ENCODE peak calls at places on chromosome 5, in five cellular contexts. R, T, E, X and K are unnamed samples.

GRCh38 chr5:1152156-1152555 is 40.3 kb upstream of the SLC12A7 start:
- DNase-seq in X (no peak), R (no peak), T (no peak), E (no peak), K (no peak)

GRCh38 chr5:135027318-135027698 is 6.7 kb downstream of the PITX1 start:
- DNase-seq in X (no peak), T (no peak), R (no peak), E (no peak), K (peak)

GRCh38 chr5:2486373-2486772 is 265.1 kb downstream of the IRX2 start:
- DNase-seq in X (no peak), R (no peak), E (no peak), T (no peak), K (no peak)

GRCh38 chr5:393846-394275 is 49.1 kb upstream of the EXOC3 start:
- DNase-seq in E (peak), X (no peak), T (peak), R (peak), K (no peak)

GRCh38 chr5:34500236-34500836 is 155.8 kb upstream of the RAI14 start:
- DNase-seq in X (no peak), T (no peak), E (no peak), R (no peak), K (no peak)

GRCh38 chr5:173310861-173311515 is 17.2 kb downstream of the STC2 start:
- DNase-seq in R (no peak), E (no peak), X (no peak), T (no peak), K (no peak)

GRCh38 chr5:3595102-3595961 is at the start of gene IRX1:
- DNase-seq in R (peak), E (no peak), T (peak), X (no peak), K (peak)

GRCh38 chr5:44845777-44846176 is 37.0 kb downstream of the MRPS30 start:
- DNase-seq in R (no peak), E (no peak), X (no peak), T (no peak), K (no peak)

GRCh38 chr5:168390491-168390890 is 95.8 kb upstream of the RARS1 start:
- DNase-seq in R (no peak), X (no peak), T (no peak), E (no peak), K (no peak)

GRCh38 chr5:1036504-1037122 is 28.0 kb downstream of the NKD2 start:
- DNase-seq in X (no peak), E (no peak), T (no peak), R (no peak), K (no peak)

GRCh38 chr5:98510111-98510510 is 263.4 kb upstream of the RGMB start:
- DNase-seq in T (peak), R (no peak), E (peak), X (no peak), K (peak)

GRCh38 chr5:78509145-78509865 is 139.3 kb downstream of the LHFPL2 start:
- DNase-seq in R (no peak), T (no peak), X (no peak), E (no peak), K (no peak)

GRCh38 chr5:32274548-32275420 is 38.0 kb downstream of the MTMR12 start:
- DNase-seq in R (no peak), T (no peak), X (no peak), E (peak), K (no peak)

GRCh38 chr5:9059920-9060691 is 485.8 kb downstream of the SEMA5A start:
- DNase-seq in R (no peak), T (peak), E (peak), X (no peak), K (no peak)

GRCh38 chr5:16557477-16557876 is 59.3 kb downstream of the RETREG1 start:
- DNase-seq in R (no peak), T (no peak), E (no peak), X (no peak), K (no peak)

GRCh38 chr5:73176250-73176649 is 3.3 kb downstream of the TMEM174 start:
- DNase-seq in E (no peak), T (no peak), X (no peak), R (no peak), K (no peak)

GRCh38 chr5:10538103-10538788 is 25.6 kb upstream of the ANKRD33B start:
- DNase-seq in X (no peak), T (no peak), R (peak), E (no peak), K (no peak)

GRCh38 chr5:149129181-149129580 is 12.1 kb upstream of the ABLIM3 start:
- DNase-seq in E (peak), R (no peak), X (no peak), T (no peak), K (no peak)

DNA sequence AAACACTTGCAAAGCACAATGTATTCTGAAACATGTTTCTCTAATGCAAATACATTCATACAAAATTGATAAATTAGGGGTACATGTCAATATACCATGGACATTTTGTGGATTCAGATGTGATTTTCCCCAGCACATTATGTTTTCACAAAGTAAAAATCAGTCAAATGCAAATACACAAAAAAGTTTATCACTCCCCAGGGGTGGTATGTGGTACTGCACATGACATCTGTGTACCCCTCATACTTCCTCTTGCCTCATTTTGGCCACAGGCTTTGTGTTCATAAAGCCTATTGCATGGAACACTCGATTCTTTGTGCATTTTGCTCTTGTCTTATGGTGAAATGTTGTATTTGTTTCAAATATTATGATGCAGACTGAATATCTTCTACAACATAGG is 116.8 kb upstream of the PDE4D start:
- DNase-seq in R (no peak), T (no peak), E (no peak), X (no peak), K (peak)
- TF ChIP-seq CTCF in R (peak), T (no peak), E (peak), X (no peak), K (peak)

DNA sequence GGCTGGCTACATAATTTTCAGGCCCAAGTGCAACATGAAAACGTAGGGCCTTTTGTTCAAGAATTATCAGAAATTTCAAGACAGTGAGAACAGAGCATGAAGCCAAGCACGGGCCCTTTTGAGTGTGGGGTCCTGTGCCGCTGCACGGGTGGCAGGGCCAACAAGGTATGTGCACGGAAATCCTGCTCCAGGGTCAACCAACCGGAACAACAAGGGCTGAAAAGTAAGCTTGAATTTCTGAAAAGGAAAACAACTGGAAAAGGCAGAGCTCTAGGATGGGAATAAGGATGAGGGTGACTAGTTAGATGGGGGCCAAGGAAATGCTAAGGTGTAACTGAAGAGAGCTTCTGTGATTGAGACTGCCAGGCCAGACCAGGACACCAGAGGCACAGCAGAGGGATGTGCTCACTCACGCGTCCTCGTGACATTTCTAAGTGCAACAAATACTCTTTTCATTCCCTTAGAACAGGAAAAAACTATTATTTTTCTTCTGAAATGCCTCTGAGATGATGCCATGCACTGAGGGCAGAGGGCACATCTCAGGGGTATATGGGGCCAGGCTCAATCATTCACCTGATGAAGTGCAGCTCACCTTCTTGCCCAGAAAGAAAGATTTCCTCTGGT is 80.6 kb upstream of the LRRTM2 start:
- DNase-seq in T (no peak), R (no peak), X (no peak), E (no peak), K (no peak)
- TF ChIP-seq CTCF in T (no peak), R (no peak), X (no peak), E (no peak), K (no peak)

GRCh38 chr5:171337207-171337562 is 28.1 kb downstream of the TLX3 start:
- DNase-seq in R (no peak), X (no peak), E (no peak), T (no peak), K (no peak)

GRCh38 chr5:171340042-171340441 is 31.0 kb downstream of the TLX3 start:
- DNase-seq in E (no peak), R (no peak), X (no peak), T (no peak), K (no peak)

GRCh38 chr5:171335616-171336015 is 26.6 kb downstream of the TLX3 start:
- DNase-seq in E (no peak), T (no peak), R (no peak), X (no peak), K (no peak)

GRCh38 chr5:171340491-171340890 is 31.4 kb downstream of the TLX3 start:
- DNase-seq in E (no peak), T (no peak), R (no peak), X (no peak), K (no peak)

GRCh38 chr5:171336486-171337206 is 27.6 kb downstream of the TLX3 start:
- DNase-seq in T (peak), X (peak), R (no peak), E (peak), K (peak)
- TF ChIP-seq CTCF in T (peak), X (peak), R (peak), E (peak), K (peak)

GRCh38 chr5:82384025-82384750 is 106.0 kb upstream of the RPS23 start:
- DNase-seq in R (no peak), X (no peak), E (peak), T (no peak), K (no peak)
- TF ChIP-seq CTCF in R (no peak), X (no peak), E (peak), T (no peak), K (no peak)

DNA sequence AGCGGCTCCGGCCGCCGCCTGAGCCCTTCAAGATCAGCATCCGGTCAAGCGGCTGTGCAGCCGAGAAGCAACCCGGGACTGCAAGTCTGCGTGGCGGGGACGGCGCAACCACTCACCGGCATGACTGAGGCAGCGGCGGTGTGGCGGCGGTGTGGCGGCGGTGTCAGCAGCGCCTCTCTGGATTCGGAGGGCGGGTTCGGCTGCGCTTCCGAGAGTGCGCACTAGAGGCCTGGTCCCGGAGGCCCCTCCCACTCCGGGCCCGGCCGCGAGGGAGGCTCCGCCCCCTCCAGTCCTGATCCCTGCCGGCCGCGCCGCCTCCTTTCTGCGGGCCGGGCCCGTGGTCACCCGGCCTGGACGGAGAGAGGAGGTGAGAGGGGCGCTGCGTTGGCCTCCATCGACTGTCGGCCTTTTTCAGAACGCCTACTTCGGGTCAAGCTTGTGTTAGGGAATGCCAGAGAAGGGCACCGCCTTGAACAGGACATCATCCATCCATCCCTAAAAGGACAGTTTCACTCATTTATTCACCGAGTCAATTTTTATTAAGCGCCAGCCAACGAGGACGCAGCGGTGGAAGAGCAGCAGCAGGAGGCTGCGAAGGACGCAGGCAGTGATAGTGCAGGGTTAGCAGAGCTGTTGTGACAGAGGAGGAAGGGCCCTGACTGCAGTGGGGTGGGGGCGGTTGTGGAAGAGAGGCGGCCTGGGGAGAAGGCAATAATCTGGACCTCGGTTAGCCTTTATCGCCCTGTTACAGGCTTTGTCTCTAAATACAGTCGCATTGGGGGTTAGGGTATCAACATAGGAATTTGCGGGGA is at the start of gene ATOX1:
- DNase-seq in T (peak), R (peak), E (peak), X (peak), K (peak)
- TF ChIP-seq CTCF in T (no peak), R (no peak), E (no peak), X (no peak), K (no peak)

GRCh38 chr5:139861889-139862207 is 66.2 kb downstream of the PSD2 start:
- DNase-seq in E (no peak), T (no peak), R (no peak), X (no peak), K (no peak)

GRCh38 chr5:139863361-139863760 is 67.8 kb downstream of the PSD2 start:
- DNase-seq in T (no peak), R (peak), E (no peak), X (no peak), K (no peak)

GRCh38 chr5:139862313-139862712 is 66.7 kb downstream of the PSD2 start:
- DNase-seq in E (peak), X (no peak), T (no peak), R (no peak), K (no peak)

GRCh38 chr5:139863855-139864558 is 68.4 kb downstream of the PSD2 start:
- DNase-seq in X (peak), R (peak), E (peak), T (peak), K (peak)

DNA sequence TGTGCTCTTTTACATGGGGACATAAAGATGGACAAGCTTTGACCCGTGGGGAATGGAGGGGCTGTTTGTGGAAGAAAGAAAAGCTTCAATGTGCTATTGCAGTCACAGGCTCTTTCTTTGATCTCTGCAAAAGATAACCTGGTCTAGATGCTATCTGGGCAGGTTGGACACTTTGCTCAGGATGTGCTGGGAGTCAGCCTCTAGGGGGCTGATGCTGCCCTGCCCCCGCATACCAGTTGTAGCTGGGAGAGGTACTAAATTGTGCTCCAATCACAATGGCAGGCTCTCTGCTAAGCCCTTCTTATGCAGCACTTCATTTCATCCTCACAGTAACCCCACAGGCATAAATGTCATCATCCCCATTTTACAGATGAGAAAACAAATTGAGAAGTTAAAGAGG is 67.2 kb downstream of the PSD2 start:
- DNase-seq in E (no peak), T (no peak), X (no peak), R (no peak), K (peak)
- TF ChIP-seq CTCF in E (peak), T (no peak), X (no peak), R (no peak), K (peak)

DNA sequence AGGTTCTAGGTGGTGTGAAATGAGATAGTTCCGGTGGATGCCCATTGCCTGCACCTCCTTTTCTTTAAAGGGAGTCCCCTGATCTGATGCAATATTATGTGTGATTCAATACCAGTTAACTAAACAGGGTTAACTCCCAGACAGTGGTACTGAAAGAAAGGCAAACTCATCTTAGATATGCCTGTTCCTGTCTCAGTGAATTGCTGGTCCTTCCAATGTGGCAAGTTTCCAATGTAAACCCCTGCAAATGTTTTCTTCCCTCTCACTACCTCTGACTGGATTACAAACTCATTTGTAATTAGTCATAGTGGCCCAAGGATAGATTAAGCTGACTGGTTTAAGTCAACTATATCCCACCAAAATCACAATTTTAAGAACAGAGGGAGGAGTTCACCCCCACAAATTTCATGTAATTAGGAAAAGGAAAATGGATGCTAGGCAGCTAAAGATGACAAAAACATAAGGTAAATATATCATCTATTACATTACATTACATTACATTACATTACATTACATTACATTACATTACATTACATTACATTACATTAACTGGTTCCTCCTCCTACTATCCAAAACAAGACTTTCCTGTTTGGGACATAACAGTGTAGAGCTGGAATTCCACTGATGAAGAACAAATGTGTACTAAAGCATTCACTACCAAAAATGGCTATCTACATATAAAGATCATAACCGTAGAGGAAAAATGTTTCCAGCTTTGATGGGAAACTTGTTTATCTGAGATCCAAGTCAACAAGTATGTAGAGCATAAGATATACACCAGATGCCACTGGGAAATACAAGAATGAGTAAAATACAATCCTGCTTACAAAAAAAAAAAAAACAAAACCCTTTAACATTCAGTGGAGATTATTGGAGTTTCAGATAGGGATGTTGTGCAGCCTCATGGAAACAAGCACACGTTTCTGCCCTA is 121.5 kb upstream of the SNX2 start:
- DNase-seq in X (no peak), T (no peak), E (peak), R (no peak), K (no peak)
- TF ChIP-seq CTCF in X (no peak), T (no peak), E (no peak), R (no peak), K (no peak)